ENCODE peak calls at places on chromosomes 1 and 21, in five cellular contexts. P, T, F, M and B are unnamed samples.
A peak's percentile ranks its signal among the peaks of the same experiment; 100 is the strongest.

GRCh38 chr1:212979340-212980122 is 29.2 kb downstream of the VASH2 start:
- DNase-seq in P (no peak), T (no peak), F (no peak), M (no peak), B (no peak)

GRCh38 chr1:27609210-27609555 is 5.2 kb upstream of the AHDC1 start:
- DNase-seq in P (no peak), T (no peak), F (no peak), M (no peak), B (no peak)

GRCh38 chr1:22208973-22209378 is 66.1 kb upstream of the WNT4 start:
- DNase-seq in P (no peak), T (no peak), F (no peak), M (no peak), B (no peak)

GRCh38 chr1:54543729-54544496 is 4.1 kb upstream of the ACOT11 start:
- DNase-seq in P (no peak), T (no peak), F (no peak), M (no peak), B (no peak)

GRCh38 chr1:31111290-31111951 is 45.9 kb upstream of the PUM1 start:
- DNase-seq in P (peak; percentile 44), T (peak; percentile 55), F (peak; percentile 77), M (no peak), B (no peak)

GRCh38 chr1:213370523-213370922 is 319.5 kb downstream of the RPS6KC1 start:
- DNase-seq in P (no peak), T (no peak), F (no peak), M (no peak), B (no peak)

GRCh38 chr1:29756901-29757729 is 520.8 kb downstream of the PTPRU start:
- DNase-seq in P (no peak), T (no peak), F (no peak), M (no peak), B (no peak)

GRCh38 chr1:172903581-172904220 is 147.0 kb downstream of the TNFSF18 start:
- DNase-seq in P (no peak), T (no peak), F (no peak), M (no peak), B (no peak)

GRCh38 chr21:29487154-29487553 is 188.4 kb downstream of the BACH1 start:
- DNase-seq in P (no peak), T (no peak), F (no peak), M (no peak), B (no peak)

GRCh38 chr1:46812996-46813857 is 14.4 kb downstream of the CYP4B1 start:
- DNase-seq in P (no peak), T (no peak), F (no peak), M (no peak), B (no peak)

GRCh38 chr1:117166076-117166475 is 44.5 kb upstream of the TRIM45 start:
- DNase-seq in P (no peak), T (no peak), F (no peak), M (no peak), B (no peak)

GRCh38 chr1:220485131-220485530 is 42.8 kb upstream of the MARK1 start:
- DNase-seq in P (no peak), T (no peak), F (no peak), M (no peak), B (no peak)

GRCh38 chr1:212475151-212475550 is 42.4 kb downstream of the NENF start:
- DNase-seq in P (no peak), T (no peak), F (no peak), M (no peak), B (no peak)

GRCh38 chr1:110234691-110235090 is 24.6 kb downstream of the KCNC4 start:
- DNase-seq in P (no peak), T (no peak), F (no peak), M (no peak), B (no peak)

GRCh38 chr21:46454634-46455390 is 3.9 kb upstream of the DIP2A start:
- DNase-seq in P (no peak), T (no peak), F (peak; percentile 31), M (no peak), B (peak; percentile 77)

GRCh38 chr1:25579947-25580309 is 36.5 kb downstream of the LDLRAP1 start:
- DNase-seq in P (no peak), T (no peak), F (no peak), M (no peak), B (no peak)

GRCh38 chr1:177229781-177230180 is 59.0 kb downstream of the BRINP2 start:
- DNase-seq in P (no peak), T (no peak), F (no peak), M (no peak), B (no peak)

GRCh38 chr1:114482585-114482984 is 28.4 kb downstream of the TRIM33 start:
- DNase-seq in P (no peak), T (no peak), F (no peak), M (no peak), B (no peak)

GRCh38 chr1:8347635-8348034 is 29.7 kb downstream of the SLC45A1 start:
- DNase-seq in P (no peak), T (no peak), F (no peak), M (no peak), B (no peak)

GRCh38 chr1:35936828-35937227 is 5.9 kb downstream of the AGO3 start:
- DNase-seq in P (no peak), T (no peak), F (no peak), M (no peak), B (no peak)

GRCh38 chr1:84672080-84672735 is 18.1 kb downstream of the SSX2IP start:
- DNase-seq in P (no peak), T (no peak), F (no peak), M (no peak), B (no peak)

GRCh38 chr1:17214876-17215544 is 10.1 kb downstream of the PADI1 start:
- DNase-seq in P (no peak), T (no peak), F (no peak), M (no peak), B (no peak)

DNA sequence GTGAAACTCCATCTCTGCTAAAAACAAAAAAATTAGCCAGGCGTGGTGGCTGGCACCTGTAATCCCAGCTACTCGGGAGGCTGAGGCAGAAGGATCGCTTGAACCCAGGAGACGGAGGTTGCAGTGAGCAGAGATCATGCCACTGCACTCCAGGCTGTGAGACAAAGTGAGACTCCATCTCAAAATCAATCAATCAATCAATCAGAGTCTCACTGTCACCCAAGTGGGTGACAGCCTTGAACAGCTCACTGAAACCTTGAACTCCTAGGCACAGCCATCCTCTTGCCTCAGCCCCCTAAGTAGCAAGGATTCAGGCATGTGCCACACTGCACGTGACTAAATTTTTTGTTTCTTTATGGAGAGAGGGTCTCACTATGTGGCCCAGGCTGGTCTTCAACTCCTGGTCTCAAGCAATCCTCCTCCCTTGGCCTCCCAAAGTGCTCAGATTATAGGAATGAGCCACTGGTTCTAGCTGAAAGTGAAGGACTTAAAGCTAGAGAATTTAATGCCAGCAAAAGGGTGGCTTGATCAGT is 44.4 kb downstream of the GNB1 start:
- DNase-seq in P (no peak), T (no peak), F (no peak), M (no peak), B (no peak)
- H3K36me3 ChIP-seq in P (no peaks in the 10 kb centered on the region), T (no peaks in the 10 kb centered on the region), F (no peaks in the 10 kb centered on the region), M (no peaks in the 10 kb centered on the region), B (no peaks in the 10 kb centered on the region)

DNA sequence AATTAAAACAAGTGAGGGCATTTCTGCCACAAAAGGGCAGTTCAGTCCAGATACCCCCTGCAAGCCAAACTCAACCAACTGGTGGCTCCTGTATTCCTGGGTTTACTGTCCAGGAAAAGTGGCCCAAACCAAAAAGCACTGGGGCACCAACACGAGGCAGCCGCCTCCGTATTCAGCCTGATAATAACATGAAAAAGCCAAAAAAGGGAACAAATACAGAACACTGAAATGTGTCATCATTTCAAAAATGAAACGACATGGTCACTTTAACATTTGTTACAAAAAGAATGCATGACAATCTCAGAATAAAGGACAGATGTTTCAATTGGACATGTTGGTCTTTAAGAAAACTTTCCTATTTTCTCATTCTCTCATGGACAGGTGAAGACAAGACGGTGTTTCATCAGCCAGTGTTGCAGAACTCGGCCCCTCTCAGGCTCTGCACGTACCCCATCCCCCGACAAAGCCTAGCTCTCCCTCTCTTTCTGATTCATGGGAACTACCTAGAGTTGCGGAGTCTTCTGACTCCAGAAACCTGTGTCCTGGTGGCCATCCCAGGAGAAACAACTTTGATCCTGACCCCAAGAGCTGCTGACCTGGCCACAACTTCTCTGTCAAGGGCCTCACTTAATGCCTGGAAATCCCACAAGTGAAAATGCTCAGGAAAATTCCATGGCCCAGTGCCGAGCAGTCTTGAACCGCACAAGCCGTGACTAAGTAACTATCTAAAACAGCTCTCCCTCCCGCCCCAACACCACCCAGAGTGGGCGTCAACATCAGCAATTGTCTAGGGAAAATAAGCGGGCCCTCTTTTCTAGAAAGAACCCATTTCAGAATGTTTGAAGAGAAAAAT is 27.1 kb downstream of the ZBTB17 start:
- DNase-seq in P (peak; percentile 62), T (no peak), F (peak; percentile 90), M (peak; percentile 70), B (peak; percentile 95)
- H3K4me3 ChIP-seq in P (peak overlapping the region; percentile 20), T (no peak overlapping the region), F (peak overlapping the region; percentile 17), M (peak overlapping the region; percentile 12), B (no peak overlapping the region)

DNA sequence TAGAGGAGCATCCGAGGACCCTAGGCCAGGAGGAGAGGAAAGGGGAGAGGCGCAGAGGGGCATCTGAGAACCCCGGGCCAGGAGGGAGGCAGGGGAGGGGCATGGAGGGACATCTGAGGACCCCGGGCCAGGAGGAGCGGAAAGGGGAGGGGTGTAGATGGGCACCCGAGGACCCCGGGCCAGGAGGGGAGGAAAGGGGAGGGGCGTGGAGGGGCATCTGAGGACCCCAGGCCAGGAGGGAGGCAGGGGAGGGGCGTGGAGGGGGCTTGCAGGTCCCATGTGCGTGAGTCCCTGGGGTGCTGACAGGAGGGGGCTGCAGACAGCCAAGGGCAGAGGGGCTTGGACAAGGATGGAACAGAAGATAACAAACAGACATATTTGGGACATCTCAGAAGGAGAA is 190.0 kb upstream of the ARHGEF16 start:
- DNase-seq in P (no peak), T (no peak), F (no peak), M (no peak), B (no peak)
- H3K4me1 ChIP-seq in P (no peaks in the 10 kb centered on the region), T (no peaks in the 10 kb centered on the region), F (no peaks in the 10 kb centered on the region), M (no peaks in the 10 kb centered on the region), B (no peaks in the 10 kb centered on the region)

GRCh38 chr1:11795238-11795890 is 10.4 kb downstream of the MTHFR start:
- DNase-seq in P (no peak), T (peak; percentile 2), F (no peak), M (no peak), B (no peak)

GRCh38 chr1:11799896-11800295 is 5.9 kb downstream of the MTHFR start:
- DNase-seq in P (no peak), T (no peak), F (no peak), M (no peak), B (no peak)

GRCh38 chr1:11799099-11799498 is 6.7 kb downstream of the MTHFR start:
- DNase-seq in P (no peak), T (no peak), F (no peak), M (no peak), B (no peak)

GRCh38 chr1:11796036-11796828 is 9.5 kb downstream of the MTHFR start:
- DNase-seq in P (no peak), T (peak; percentile 18), F (peak; percentile 72), M (no peak), B (peak; percentile 90)

DNA sequence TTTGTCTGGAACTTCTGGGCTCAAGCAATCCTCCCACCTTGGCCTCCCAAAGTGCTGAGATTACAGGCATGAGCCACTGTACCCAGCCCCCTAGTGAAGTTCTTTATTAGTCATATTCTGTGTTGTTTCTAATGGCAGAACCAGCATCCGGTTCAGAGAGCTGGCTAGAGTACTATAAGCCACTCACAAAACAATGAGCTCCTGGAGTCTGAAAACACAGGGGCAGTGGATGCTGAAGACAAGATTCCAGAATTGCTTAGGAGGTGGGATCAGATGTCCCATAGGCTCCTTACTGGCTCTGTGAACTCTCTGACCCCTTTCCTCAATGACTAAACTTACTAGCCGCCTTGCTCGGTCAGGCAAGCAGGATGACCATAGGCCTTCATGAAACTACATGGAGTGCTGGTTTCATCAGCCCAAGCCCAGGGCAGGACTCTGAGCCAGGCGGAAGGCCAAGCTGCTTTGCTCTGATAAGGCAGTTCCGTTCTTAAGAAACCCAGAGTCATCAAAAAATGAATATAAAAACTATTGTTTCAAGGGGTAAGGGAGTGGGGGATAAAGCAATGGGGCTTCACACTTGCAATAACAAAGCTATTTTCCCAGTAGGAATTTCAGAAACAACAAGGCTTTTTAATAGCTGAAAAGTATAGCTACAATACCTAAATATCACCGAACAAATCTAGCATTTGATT is 8.1 kb downstream of the MTHFR start:
- DNase-seq in P (no peak), T (peak; percentile 5), F (peak; percentile 60), M (no peak), B (peak; percentile 85)
- H3K36me3 ChIP-seq in P (no peaks in the 10 kb centered on the region), T (no peaks in the 10 kb centered on the region), F (peaks cover 75% of the 10 kb centered on the region), M (peaks cover 5% of the 10 kb centered on the region), B (no peaks in the 10 kb centered on the region)